ENCODE peak calls at places on chromosomes 12 and 14, in six cellular contexts. Z is tibial nerve, F is stomach, V is GM12878, N is sigmoid colon, U is H1. B is an unnamed sample.

GRCh38 chr12:14473707-14474287 is 93.9 kb downstream of the PLBD1 start:
- DNase-seq in V (no peak), F (no peak), U (no peak), Z (no peak), N (no peak), B (no peak)

GRCh38 chr12:27190761-27191160 is 53.3 kb upstream of the STK38L start:
- DNase-seq in U (no peak), N (no peak), Z (no peak), V (no peak), F (no peak), B (no peak)

GRCh38 chr12:65171870-65172269 is 2.5 kb downstream of the LEMD3 start:
- DNase-seq in F (no peak), Z (no peak), N (no peak), V (no peak), U (no peak), B (no peak)

GRCh38 chr14:64788706-64789105 is 84.5 kb downstream of the PLEKHG3 start:
- DNase-seq in F (no peak), N (no peak), U (no peak), Z (peak; percentile 15), V (no peak), B (no peak)

GRCh38 chr12:120726510-120726793 is 826 bp downstream of the ACADS start:
- DNase-seq in V (no peak), Z (no peak), N (peak; percentile 33), U (no peak), F (no peak), B (no peak)

GRCh38 chr12:54861927-54862326 is 7.6 kb downstream of the MUCL1 start:
- DNase-seq in Z (no peak), N (no peak), U (no peak), F (no peak), V (no peak), B (no peak)

GRCh38 chr14:65156568-65157366 is 54.5 kb upstream of the MAX start:
- DNase-seq in V (peak; percentile 45), N (no peak), Z (peak; percentile 53), F (no peak), U (no peak), B (peak; percentile 55)

GRCh38 chr12:68565391-68565903 is 45.3 kb upstream of the RAP1B start:
- DNase-seq in N (no peak), U (no peak), Z (no peak), F (no peak), V (no peak), B (no peak)

GRCh38 chr14:94540031-94540794 is 21.0 kb upstream of the SERPINA4 start:
- DNase-seq in V (no peak), U (no peak), Z (no peak), F (no peak), N (no peak), B (no peak)

GRCh38 chr12:111753144-111753881 is 13.4 kb upstream of the ALDH2 start:
- DNase-seq in Z (peak; percentile 33), V (no peak), N (peak; percentile 84), U (no peak), F (peak; percentile 67), B (peak; percentile 79)

GRCh38 chr12:85155791-85156190 is 119.6 kb downstream of the LRRIQ1 start:
- DNase-seq in V (no peak), U (no peak), F (no peak), N (no peak), Z (no peak), B (no peak)

GRCh38 chr12:77124767-77125166 is 59.4 kb upstream of the E2F7 start:
- DNase-seq in F (no peak), N (no peak), U (no peak), V (no peak), Z (no peak), B (no peak)

GRCh38 chr14:22561661-22562579 is 27.1 kb downstream of the DAD1 start:
- DNase-seq in Z (no peak), F (no peak), V (peak; percentile 81), N (no peak), U (no peak), B (no peak)

GRCh38 chr12:15584366-15585041 is 204.7 kb downstream of the EPS8 start:
- DNase-seq in Z (peak; percentile 49), U (no peak), N (no peak), V (no peak), F (no peak), B (no peak)

GRCh38 chr12:22625671-22626251 is 790 bp downstream of the ETNK1 start:
- DNase-seq in N (peak; percentile 66), Z (peak; percentile 53), V (peak; percentile 11), F (peak; percentile 28), U (no peak), B (peak; percentile 37)

GRCh38 chr14:56334458-56334857 is 216.2 kb downstream of the PELI2 start:
- DNase-seq in Z (no peak), U (no peak), V (no peak), F (no peak), N (no peak), B (no peak)

GRCh38 chr14:55977346-55977745 is 140.9 kb upstream of the PELI2 start:
- DNase-seq in N (no peak), F (no peak), Z (no peak), U (no peak), V (no peak), B (no peak)

GRCh38 chr14:106875503-106875902 is 1349.1 kb downstream of the TMEM121 start:
- DNase-seq in F (peak; percentile 51), U (no peak), Z (no peak), N (no peak), V (no peak), B (peak; percentile 81)

GRCh38 chr14:106039400-106039799 is 513.0 kb downstream of the TMEM121 start:
- DNase-seq in U (no peak), N (no peak), V (no peak), F (no peak), Z (no peak), B (no peak)

GRCh38 chr14:58703149-58703509 is 65.4 kb downstream of the DACT1 start:
- DNase-seq in F (peak; percentile 30), U (no peak), V (no peak), N (no peak), Z (no peak), B (no peak)

GRCh38 chr12:12024958-12025682 is 45.6 kb upstream of the BCL2L14 start:
- DNase-seq in F (peak; percentile 71), Z (no peak), V (peak; percentile 93), N (no peak), U (no peak), B (no peak)

GRCh38 chr12:4143909-4144308 is 129.7 kb upstream of the CCND2 start:
- DNase-seq in N (no peak), U (no peak), V (no peak), Z (no peak), F (no peak), B (no peak)

DNA sequence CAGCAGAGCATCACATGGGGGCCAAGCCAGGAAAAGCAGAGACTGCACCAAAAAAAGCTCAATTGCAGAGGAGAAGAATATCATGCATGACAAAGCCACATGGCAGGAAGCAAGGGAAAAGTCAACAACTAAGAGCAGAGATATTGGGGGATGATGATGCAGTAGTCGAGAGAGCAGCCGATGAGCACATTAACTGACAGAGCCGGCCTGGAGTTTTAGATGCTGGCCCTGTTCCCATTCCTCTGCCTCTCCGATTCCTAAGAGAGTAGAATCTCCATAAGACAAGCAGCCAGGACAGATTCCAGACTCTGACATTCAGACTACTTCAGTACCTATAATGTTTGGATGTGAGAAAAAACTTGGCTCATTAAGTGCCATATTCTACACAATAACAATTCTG is 155.9 kb downstream of the KCNH5 start:
- DNase-seq in F (no peak), N (no peak), V (no peak), Z (no peak), U (no peak), B (no peak)
- TF ChIP-seq EP300 in F (no peak), N (no peak), V (no peak), Z (no peak), U (no peak), B (no peak)

GRCh38 chr12:114700392-114701103 is 16.6 kb upstream of the TBX3 start:
- DNase-seq in U (no peak), N (no peak), F (no peak), V (no peak), Z (no peak), B (no peak)
- H3K27me3 ChIP-seq in U (peaks cover 90% of the 10 kb centered on the region), N (peaks cover 70% of the 10 kb centered on the region), F (peaks cover 99% of the 10 kb centered on the region), V (peaks cover 10% of the 10 kb centered on the region), Z (no peaks in the 10 kb centered on the region), B (no peaks in the 10 kb centered on the region)

GRCh38 chr12:70645494-70646317 is 8.5 kb upstream of the PTPRB start:
- DNase-seq in V (no peak), Z (no peak), U (peak; percentile 17), F (peak; percentile 36), N (no peak), B (peak; percentile 36)
- TF ChIP-seq EP300 in V (no peak), Z (peak; percentile 71), U (no peak), F (no peak), N (no peak), B (no peak)

DNA sequence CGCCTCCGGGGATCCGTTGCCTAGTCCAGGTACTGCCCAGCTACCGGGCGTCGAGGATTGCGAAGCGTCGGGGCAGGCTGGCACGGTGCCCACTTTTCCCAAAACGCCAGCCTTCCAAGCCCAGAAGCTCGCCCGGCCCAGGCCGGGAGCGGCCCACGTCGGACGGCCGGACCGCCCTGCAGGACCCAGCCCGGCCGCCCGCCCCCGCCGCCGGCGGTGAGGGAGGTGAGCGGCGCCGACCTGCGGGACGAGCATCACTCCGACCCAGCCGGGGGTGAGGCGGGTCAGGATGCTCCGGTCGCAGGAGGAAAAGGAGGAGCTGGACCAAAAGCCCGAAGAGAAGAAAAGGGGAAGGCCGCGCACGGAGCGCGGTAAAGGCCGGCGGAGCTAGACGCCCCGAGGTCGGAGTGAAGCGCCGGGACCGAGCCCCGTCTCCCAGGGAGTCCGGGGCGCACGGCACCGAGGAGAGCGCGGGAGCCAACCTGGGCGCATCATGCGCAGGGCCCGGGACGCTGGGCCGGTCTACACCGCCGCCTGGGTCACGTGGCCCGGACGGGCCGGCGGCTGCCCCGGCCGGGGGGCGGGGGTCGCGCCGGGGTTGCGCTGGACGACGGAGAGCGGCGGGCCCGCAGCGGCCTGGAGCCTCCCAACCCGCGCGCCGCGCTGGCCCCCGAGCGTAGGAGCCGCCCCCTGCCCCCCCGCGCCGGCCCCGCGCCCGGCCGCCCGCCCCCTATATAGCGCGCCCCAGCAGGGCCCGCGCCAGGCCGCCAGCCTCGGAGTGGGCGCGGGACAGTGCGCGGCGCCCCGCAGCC is at the start of gene AQP5:
- DNase-seq in F (peak; percentile 34), Z (no peak), N (no peak), U (no peak), V (no peak), B (no peak)
- H3K27me3 ChIP-seq in F (peaks cover 77% of the 10 kb centered on the region), Z (no peaks in the 10 kb centered on the region), N (peaks cover 42% of the 10 kb centered on the region), U (peaks cover 36% of the 10 kb centered on the region), V (peaks cover 31% of the 10 kb centered on the region), B (peaks cover 4% of the 10 kb centered on the region)

GRCh38 chr14:44782775-44783238 is 178.9 kb downstream of the KLHL28 start:
- DNase-seq in F (no peak), N (no peak), Z (no peak), U (no peak), V (no peak), B (no peak)
- TF ChIP-seq EP300 in F (no peak), N (no peak), Z (no peak), U (no peak), V (no peak), B (no peak)

DNA sequence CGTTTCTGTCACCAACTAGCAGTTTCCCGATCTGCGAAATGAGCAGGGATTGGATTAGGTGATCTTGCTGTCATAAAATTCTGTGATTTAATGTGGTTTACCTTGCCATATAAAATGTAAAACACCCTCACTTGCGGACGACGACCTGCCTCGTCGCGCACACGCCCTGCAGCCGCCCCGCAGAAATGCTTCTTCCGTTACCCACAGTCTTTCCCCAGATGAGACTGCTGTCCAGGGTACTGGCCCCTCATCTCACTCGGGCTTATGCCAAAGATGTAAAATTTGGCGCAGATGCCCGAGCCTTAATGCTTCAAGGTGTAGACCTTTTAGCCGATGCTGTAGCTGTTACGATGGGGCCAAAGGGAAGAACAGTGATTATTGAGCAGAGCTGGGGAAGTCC is 17.7 kb upstream of the FOXJ2 start:
- DNase-seq in Z (no peak), N (no peak), U (no peak), V (no peak), F (no peak), B (no peak)
- H3K27me3 ChIP-seq in Z (no peaks in the 10 kb centered on the region), N (peaks cover 24% of the 10 kb centered on the region), U (no peaks in the 10 kb centered on the region), V (peaks cover 6% of the 10 kb centered on the region), F (peaks cover 75% of the 10 kb centered on the region), B (no peaks in the 10 kb centered on the region)

B was measured in ovary.